ENCODE peak calls at places on chromosomes 2 and 18, in eight cellular contexts. One of them, this sample, is unnamed.

GRCh38 chr2:233436691-233437438 is 82.6 kb downstream of the DGKD start:
- DNase-seq in astrocyte of the spinal cord: no peak
- DNase-seq in neural crest cell: no peak
- DNase-seq in keratinocyte: no peak
- DNase-seq in heart left ventricle: peak
- DNase-seq in HepG2: no peak
- DNase-seq in WTC11: no peak
- DNase-seq in breast epithelium: no peak
- DNase-seq in this sample: no peak

GRCh38 chr2:240229603-240230423 is 89.4 kb upstream of the OTOS start:
- DNase-seq in HepG2: no peak
- DNase-seq in breast epithelium: peak
- DNase-seq in heart left ventricle: no peak
- DNase-seq in neural crest cell: no peak
- DNase-seq in keratinocyte: no peak
- DNase-seq in astrocyte of the spinal cord: no peak
- DNase-seq in WTC11: no peak
- DNase-seq in this sample: peak

GRCh38 chr2:98800330-98801064 is 69.6 kb upstream of the MGAT4A start:
- DNase-seq in WTC11: no peak
- DNase-seq in breast epithelium: no peak
- DNase-seq in neural crest cell: no peak
- DNase-seq in astrocyte of the spinal cord: no peak
- DNase-seq in heart left ventricle: no peak
- DNase-seq in keratinocyte: no peak
- DNase-seq in HepG2: peak
- DNase-seq in this sample: no peak

GRCh38 chr18:75142677-75143076 is 66.3 kb downstream of the PTGR3 start:
- DNase-seq in heart left ventricle: no peak
- DNase-seq in WTC11: no peak
- DNase-seq in HepG2: no peak
- DNase-seq in keratinocyte: no peak
- DNase-seq in neural crest cell: no peak
- DNase-seq in breast epithelium: no peak
- DNase-seq in astrocyte of the spinal cord: no peak
- DNase-seq in this sample: no peak

GRCh38 chr2:196453613-196454047 is 185.9 kb upstream of the CCDC150 start:
- DNase-seq in neural crest cell: no peak
- DNase-seq in breast epithelium: no peak
- DNase-seq in WTC11: peak
- DNase-seq in keratinocyte: no peak
- DNase-seq in heart left ventricle: peak
- DNase-seq in HepG2: peak
- DNase-seq in astrocyte of the spinal cord: peak
- DNase-seq in this sample: no peak

GRCh38 chr18:79248495-79249078 is 147.1 kb upstream of the NFATC1 start:
- DNase-seq in neural crest cell: no peak
- DNase-seq in keratinocyte: no peak
- DNase-seq in HepG2: no peak
- DNase-seq in heart left ventricle: no peak
- DNase-seq in astrocyte of the spinal cord: peak
- DNase-seq in breast epithelium: no peak
- DNase-seq in WTC11: no peak
- DNase-seq in this sample: no peak

GRCh38 chr2:204535764-204536163 is 9.5 kb upstream of the PARD3B start:
- DNase-seq in keratinocyte: no peak
- DNase-seq in HepG2: no peak
- DNase-seq in breast epithelium: no peak
- DNase-seq in neural crest cell: no peak
- DNase-seq in WTC11: no peak
- DNase-seq in astrocyte of the spinal cord: no peak
- DNase-seq in heart left ventricle: no peak
- DNase-seq in this sample: no peak

GRCh38 chr18:67261931-67262552 is 254.5 kb downstream of the DSEL start:
- DNase-seq in astrocyte of the spinal cord: no peak
- DNase-seq in WTC11: no peak
- DNase-seq in HepG2: no peak
- DNase-seq in heart left ventricle: no peak
- DNase-seq in neural crest cell: no peak
- DNase-seq in breast epithelium: no peak
- DNase-seq in keratinocyte: no peak
- DNase-seq in this sample: no peak

GRCh38 chr18:2897015-2897414 is 50.2 kb downstream of the EMILIN2 start:
- DNase-seq in heart left ventricle: no peak
- DNase-seq in astrocyte of the spinal cord: no peak
- DNase-seq in WTC11: no peak
- DNase-seq in breast epithelium: no peak
- DNase-seq in HepG2: no peak
- DNase-seq in neural crest cell: no peak
- DNase-seq in keratinocyte: no peak
- DNase-seq in this sample: no peak

GRCh38 chr2:74079522-74080341 is 68.0 kb downstream of the BOLA3 start:
- DNase-seq in astrocyte of the spinal cord: no peak
- DNase-seq in heart left ventricle: no peak
- DNase-seq in HepG2: no peak
- DNase-seq in neural crest cell: no peak
- DNase-seq in breast epithelium: no peak
- DNase-seq in keratinocyte: no peak
- DNase-seq in WTC11: no peak
- DNase-seq in this sample: no peak

GRCh38 chr2:117997872-117998454 is 15.9 kb downstream of the CCDC93 start:
- DNase-seq in astrocyte of the spinal cord: no peak
- DNase-seq in HepG2: no peak
- DNase-seq in neural crest cell: no peak
- DNase-seq in WTC11: no peak
- DNase-seq in breast epithelium: no peak
- DNase-seq in heart left ventricle: no peak
- DNase-seq in keratinocyte: no peak
- DNase-seq in this sample: no peak

GRCh38 chr2:85737481-85737880 is 16.3 kb upstream of the ATOH8 start:
- DNase-seq in heart left ventricle: peak
- DNase-seq in neural crest cell: no peak
- DNase-seq in HepG2: peak
- DNase-seq in astrocyte of the spinal cord: peak
- DNase-seq in keratinocyte: no peak
- DNase-seq in WTC11: no peak
- DNase-seq in breast epithelium: peak
- DNase-seq in this sample: no peak

GRCh38 chr2:235406420-235406819 is 87.4 kb upstream of the AGAP1 start:
- DNase-seq in heart left ventricle: no peak
- DNase-seq in keratinocyte: no peak
- DNase-seq in WTC11: no peak
- DNase-seq in neural crest cell: no peak
- DNase-seq in HepG2: no peak
- DNase-seq in astrocyte of the spinal cord: no peak
- DNase-seq in breast epithelium: no peak
- DNase-seq in this sample: no peak

GRCh38 chr18:8553611-8553924 is 55.7 kb upstream of the RAB12 start:
- DNase-seq in breast epithelium: no peak
- DNase-seq in heart left ventricle: no peak
- DNase-seq in WTC11: no peak
- DNase-seq in astrocyte of the spinal cord: no peak
- DNase-seq in neural crest cell: no peak
- DNase-seq in HepG2: no peak
- DNase-seq in keratinocyte: no peak
- DNase-seq in this sample: no peak

GRCh38 chr18:29160123-29160522 is 983.2 kb upstream of the CDH2 start:
- DNase-seq in astrocyte of the spinal cord: no peak
- DNase-seq in HepG2: no peak
- DNase-seq in neural crest cell: no peak
- DNase-seq in keratinocyte: no peak
- DNase-seq in heart left ventricle: no peak
- DNase-seq in WTC11: no peak
- DNase-seq in breast epithelium: no peak
- DNase-seq in this sample: no peak

GRCh38 chr2:168907940-168908662 is 7.0 kb downstream of the G6PC2 start:
- DNase-seq in neural crest cell: no peak
- DNase-seq in WTC11: no peak
- DNase-seq in keratinocyte: no peak
- DNase-seq in heart left ventricle: no peak
- DNase-seq in HepG2: no peak
- DNase-seq in astrocyte of the spinal cord: no peak
- DNase-seq in breast epithelium: no peak
- DNase-seq in this sample: no peak

GRCh38 chr2:117858336-117858735 is 43.8 kb downstream of the DDX18 start:
- DNase-seq in breast epithelium: no peak
- DNase-seq in WTC11: no peak
- DNase-seq in astrocyte of the spinal cord: no peak
- DNase-seq in HepG2: no peak
- DNase-seq in keratinocyte: no peak
- DNase-seq in neural crest cell: no peak
- DNase-seq in heart left ventricle: no peak
- DNase-seq in this sample: no peak

GRCh38 chr2:240425236-240425615 is 10.2 kb upstream of the GPC1 start:
- DNase-seq in astrocyte of the spinal cord: no peak
- DNase-seq in HepG2: no peak
- DNase-seq in keratinocyte: no peak
- DNase-seq in WTC11: no peak
- DNase-seq in heart left ventricle: no peak
- DNase-seq in neural crest cell: no peak
- DNase-seq in breast epithelium: no peak
- DNase-seq in this sample: no peak

GRCh38 chr2:63755216-63755615 is 86.5 kb upstream of the UGP2 start:
- DNase-seq in WTC11: no peak
- DNase-seq in neural crest cell: no peak
- DNase-seq in HepG2: no peak
- DNase-seq in keratinocyte: no peak
- DNase-seq in breast epithelium: no peak
- DNase-seq in heart left ventricle: no peak
- DNase-seq in astrocyte of the spinal cord: no peak
- DNase-seq in this sample: no peak

GRCh38 chr2:239927424-239927981 is 97.6 kb downstream of the NDUFA10 start:
- DNase-seq in WTC11: no peak
- DNase-seq in astrocyte of the spinal cord: peak
- DNase-seq in heart left ventricle: no peak
- DNase-seq in neural crest cell: no peak
- DNase-seq in keratinocyte: no peak
- DNase-seq in HepG2: peak
- DNase-seq in breast epithelium: no peak
- DNase-seq in this sample: no peak

GRCh38 chr2:23988371-23988770 is 21.5 kb upstream of the MFSD2B start:
- DNase-seq in WTC11: no peak
- DNase-seq in breast epithelium: no peak
- DNase-seq in heart left ventricle: no peak
- DNase-seq in HepG2: peak
- DNase-seq in keratinocyte: no peak
- DNase-seq in neural crest cell: no peak
- DNase-seq in astrocyte of the spinal cord: no peak
- DNase-seq in this sample: no peak
- TF ChIP-seq CTCF in WTC11: no peak
- TF ChIP-seq CTCF in breast epithelium: no peak
- TF ChIP-seq CTCF in heart left ventricle: peak
- TF ChIP-seq CTCF in HepG2: peak
- TF ChIP-seq CTCF in keratinocyte: no peak
- TF ChIP-seq CTCF in neural crest cell: no peak
- TF ChIP-seq CTCF in astrocyte of the spinal cord: peak
- TF ChIP-seq CTCF in this sample: no peak

DNA sequence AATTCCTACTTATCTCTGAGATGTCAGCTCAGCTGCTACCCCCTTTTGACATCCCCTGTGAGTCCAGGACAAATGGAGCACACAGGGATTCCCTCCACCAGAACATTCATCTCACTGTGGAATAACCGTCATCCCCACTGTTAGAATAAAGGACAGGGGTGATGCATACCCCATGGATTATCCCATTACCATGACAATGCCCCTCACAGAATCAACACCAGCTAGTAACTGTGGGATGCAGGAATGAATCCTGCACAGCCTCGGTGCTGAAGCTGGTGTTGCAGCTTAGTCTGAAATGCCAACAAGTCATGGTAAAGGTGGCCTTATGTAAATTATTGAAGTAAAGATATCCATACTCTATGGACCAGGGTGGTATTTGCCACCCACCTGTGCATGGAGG is 624.8 kb upstream of the RAB6C start:
- DNase-seq in WTC11: no peak
- DNase-seq in HepG2: no peak
- DNase-seq in astrocyte of the spinal cord: no peak
- DNase-seq in neural crest cell: no peak
- DNase-seq in heart left ventricle: no peak
- DNase-seq in keratinocyte: no peak
- DNase-seq in breast epithelium: no peak
- DNase-seq in this sample: no peak
- TF ChIP-seq CTCF in WTC11: no peak
- TF ChIP-seq CTCF in HepG2: no peak
- TF ChIP-seq CTCF in astrocyte of the spinal cord: no peak
- TF ChIP-seq CTCF in neural crest cell: no peak
- TF ChIP-seq CTCF in heart left ventricle: no peak
- TF ChIP-seq CTCF in keratinocyte: no peak
- TF ChIP-seq CTCF in breast epithelium: no peak
- TF ChIP-seq CTCF in this sample: no peak

GRCh38 chr2:77428946-77429345 is 93.2 kb downstream of the LRRTM4 start:
- DNase-seq in HepG2: no peak
- DNase-seq in WTC11: no peak
- DNase-seq in breast epithelium: no peak
- DNase-seq in keratinocyte: no peak
- DNase-seq in heart left ventricle: no peak
- DNase-seq in neural crest cell: no peak
- DNase-seq in astrocyte of the spinal cord: no peak
- DNase-seq in this sample: no peak

GRCh38 chr2:77434880-77435279 is 87.3 kb downstream of the LRRTM4 start:
- DNase-seq in keratinocyte: no peak
- DNase-seq in neural crest cell: no peak
- DNase-seq in astrocyte of the spinal cord: no peak
- DNase-seq in breast epithelium: no peak
- DNase-seq in WTC11: peak
- DNase-seq in HepG2: no peak
- DNase-seq in heart left ventricle: no peak
- DNase-seq in this sample: no peak
- TF ChIP-seq CTCF in keratinocyte: no peak
- TF ChIP-seq CTCF in neural crest cell: peak
- TF ChIP-seq CTCF in astrocyte of the spinal cord: no peak
- TF ChIP-seq CTCF in breast epithelium: no peak
- TF ChIP-seq CTCF in WTC11: no peak
- TF ChIP-seq CTCF in HepG2: peak
- TF ChIP-seq CTCF in heart left ventricle: no peak
- TF ChIP-seq CTCF in this sample: no peak

DNA sequence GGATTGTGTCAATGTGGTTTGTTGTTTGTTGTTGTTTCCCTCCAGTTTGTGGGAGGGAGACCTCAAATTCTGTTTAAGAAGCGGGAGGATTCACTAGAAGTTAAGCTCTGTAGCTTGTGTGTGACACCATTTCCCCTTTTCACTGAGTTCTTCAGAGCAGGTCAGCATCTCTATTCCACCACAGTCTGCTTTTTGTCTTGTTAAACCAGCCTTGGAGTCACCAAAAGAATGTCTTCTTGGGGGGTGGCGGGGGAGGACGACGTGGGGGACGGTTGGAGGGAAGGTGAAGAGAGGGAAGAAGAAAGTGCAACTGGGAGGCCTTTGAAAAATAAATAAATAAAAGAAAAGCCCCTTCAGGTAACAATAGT is 2.3 kb upstream of the BCL11A start:
- DNase-seq in WTC11: no peak
- DNase-seq in neural crest cell: no peak
- DNase-seq in breast epithelium: no peak
- DNase-seq in astrocyte of the spinal cord: no peak
- DNase-seq in heart left ventricle: no peak
- DNase-seq in keratinocyte: no peak
- DNase-seq in HepG2: no peak
- DNase-seq in this sample: no peak
- TF ChIP-seq CTCF in WTC11: no peak
- TF ChIP-seq CTCF in neural crest cell: no peak
- TF ChIP-seq CTCF in breast epithelium: no peak
- TF ChIP-seq CTCF in astrocyte of the spinal cord: no peak
- TF ChIP-seq CTCF in heart left ventricle: no peak
- TF ChIP-seq CTCF in keratinocyte: no peak
- TF ChIP-seq CTCF in HepG2: no peak
- TF ChIP-seq CTCF in this sample: no peak

This sample was measured in glutamatergic neuron.